ENCODE peak calls at places on chromosomes 11 and 22, in five cellular contexts. G, B, K, D and Z are unnamed samples. For H3K4me1, the result is how much of the 10 kb centered on the place peaks cover.

GRCh38 chr22:42296883-42297282 is 26.4 kb upstream of the TCF20 start:
- DNase-seq in K (no peak), G (no peak), B (no peak), D (no peak), Z (no peak)

GRCh38 chr11:9142732-9143131 is 51.3 kb upstream of the SCUBE2 start:
- DNase-seq in B (no peak), D (no peak), G (no peak), K (no peak), Z (no peak)

GRCh38 chr11:67996622-67997459 is 7.1 kb downstream of the UNC93B1 start:
- DNase-seq in D (no peak), K (peak), B (peak), G (peak), Z (peak)

GRCh38 chr22:47092896-47093311 is 330.5 kb downstream of the TBC1D22A start:
- DNase-seq in K (no peak), B (no peak), G (no peak), D (no peak), Z (no peak)

GRCh38 chr11:59756845-59757244 is 1.7 kb downstream of the STX3 start:
- DNase-seq in D (no peak), B (no peak), K (no peak), G (no peak), Z (no peak)

GRCh38 chr11:8913961-8914660 is 3.1 kb downstream of the AKIP1 start:
- DNase-seq in G (no peak), B (no peak), D (peak), K (no peak), Z (peak)

GRCh38 chr11:14148653-14149273 is 186.2 kb downstream of the SPON1 start:
- DNase-seq in K (no peak), G (no peak), B (no peak), D (no peak), Z (no peak)

GRCh38 chr11:36034572-36035331 is 90.9 kb downstream of the LDLRAD3 start:
- DNase-seq in B (no peak), K (no peak), G (no peak), D (no peak), Z (no peak)

GRCh38 chr22:26321469-26321913 is 107.6 kb upstream of the ASPHD2 start:
- DNase-seq in D (no peak), G (peak), B (peak), K (no peak), Z (no peak)

GRCh38 chr22:46801826-46802607 is 39.6 kb downstream of the TBC1D22A start:
- DNase-seq in B (no peak), K (peak), G (no peak), D (no peak), Z (no peak)

GRCh38 chr11:112174789-112175595 is at the start of gene BCO2:
- DNase-seq in D (peak), G (peak), B (peak), K (peak), Z (peak)

GRCh38 chr11:84780689-84781293 is 846.4 kb downstream of the DLG2 start:
- DNase-seq in B (no peak), K (no peak), G (no peak), D (no peak), Z (no peak)

GRCh38 chr11:10376061-10376460 is 71.2 kb downstream of the ADM start:
- DNase-seq in B (no peak), G (no peak), K (no peak), D (no peak), Z (no peak)

GRCh38 chr11:43360361-43361032 is 1.8 kb downstream of the TTC17 start:
- DNase-seq in G (no peak), B (no peak), D (no peak), K (no peak), Z (no peak)

GRCh38 chr11:88384004-88384677 is 46.6 kb upstream of the CTSC start:
- DNase-seq in D (no peak), K (no peak), G (no peak), B (no peak), Z (no peak)

GRCh38 chr11:61924016-61924360 is 6.6 kb upstream of the RAB3IL1 start:
- DNase-seq in B (no peak), G (no peak), K (no peak), D (no peak), Z (no peak)

GRCh38 chr11:64762277-64762915 is 2.6 kb upstream of the PYGM start:
- DNase-seq in B (no peak), K (peak), D (no peak), G (no peak), Z (no peak)

GRCh38 chr11:106152013-106152412 is 74.6 kb downstream of the AASDHPPT start:
- DNase-seq in D (no peak), B (no peak), K (no peak), G (no peak), Z (no peak)

GRCh38 chr22:24443668-24444067 is 16.3 kb downstream of the ADORA2A start:
- DNase-seq in G (no peak), K (no peak), D (no peak), B (no peak), Z (no peak)

GRCh38 chr22:42717197-42717967 is 3.3 kb downstream of the A4GALT start:
- DNase-seq in D (no peak), G (no peak), K (no peak), B (no peak), Z (no peak)

GRCh38 chr11:85414175-85414574 is 213.0 kb downstream of the DLG2 start:
- DNase-seq in D (no peak), K (no peak), B (no peak), G (no peak), Z (no peak)

GRCh38 chr11:131767421-131767820 is 397.0 kb downstream of the NTM start:
- DNase-seq in K (no peak), D (no peak), G (no peak), B (no peak), Z (no peak)

GRCh38 chr11:13008625-13009475 is at the start of gene RASSF10:
- DNase-seq in D (no peak), B (peak), G (peak), K (peak), Z (peak)

GRCh38 chr22:47059076-47059475 is 296.6 kb downstream of the TBC1D22A start:
- DNase-seq in K (peak), D (no peak), B (no peak), G (no peak), Z (no peak)

GRCh38 chr11:104870910-104871309 is 27.4 kb downstream of the CASP12 start:
- DNase-seq in K (no peak), D (no peak), G (no peak), B (no peak), Z (no peak)

GRCh38 chr22:23784215-23784732 is 2.5 kb upstream of the SMARCB1 start:
- DNase-seq in D (no peak), B (no peak), K (no peak), G (peak), Z (no peak)

GRCh38 chr22:31969789-31970489 is 25.6 kb downstream of the YWHAH start:
- DNase-seq in G (peak), K (peak), D (peak), B (peak), Z (peak)

GRCh38 chr22:39674536-39674935 is 104.0 kb downstream of the CACNA1I start:
- DNase-seq in D (no peak), K (no peak), G (no peak), B (no peak), Z (no peak)

GRCh38 chr22:17205432-17205831 is 13.8 kb downstream of the ADA2 start:
- DNase-seq in K (no peak), G (no peak), D (no peak), B (no peak), Z (no peak)

GRCh38 chr11:72782081-72782920 is 11.5 kb downstream of the STARD10 start:
- DNase-seq in K (no peak), G (no peak), B (no peak), D (no peak), Z (no peak)

GRCh38 chr11:72787262-72788104 is 6.4 kb downstream of the STARD10 start:
- DNase-seq in B (no peak), K (no peak), D (no peak), G (no peak), Z (no peak)

GRCh38 chr11:72786305-72787261 is 7.3 kb downstream of the STARD10 start:
- DNase-seq in B (no peak), K (no peak), D (no peak), G (no peak), Z (no peak)

GRCh38 chr11:72783144-72783910 is 10.5 kb downstream of the STARD10 start:
- DNase-seq in B (no peak), K (no peak), G (no peak), D (no peak), Z (no peak)

GRCh38 chr11:72784662-72785061 is 9.2 kb downstream of the STARD10 start:
- DNase-seq in B (no peak), G (no peak), D (no peak), K (no peak), Z (no peak)
- H3K4me1 ChIP-seq in B (under half), G (under half), D (under half), K (under half), Z (under half)

GRCh38 chr11:69942333-69942820 is 123.2 kb upstream of the FGF3 start:
- DNase-seq in G (no peak), B (no peak), D (no peak), K (no peak), Z (no peak)
- H3K4me1 ChIP-seq in G (under half), B (under half), D (under half), K (under half), Z (under half)

GRCh38 chr22:50062509-50063135 is 4.5 kb upstream of the TTLL8 start:
- DNase-seq in D (no peak), G (no peak), K (no peak), B (no peak), Z (no peak)

GRCh38 chr22:50060441-50061140 is 2.5 kb upstream of the TTLL8 start:
- DNase-seq in B (no peak), K (no peak), G (no peak), D (no peak), Z (no peak)

GRCh38 chr22:50061141-50061823 is 3.2 kb upstream of the TTLL8 start:
- DNase-seq in K (no peak), G (no peak), D (no peak), B (no peak), Z (no peak)

GRCh38 chr22:50063589-50064393 is 5.7 kb upstream of the TTLL8 start:
- DNase-seq in G (no peak), B (no peak), D (no peak), K (no peak), Z (no peak)

GRCh38 chr22:50061824-50062355 is 3.8 kb upstream of the TTLL8 start:
- DNase-seq in D (no peak), G (no peak), B (no peak), K (no peak), Z (no peak)
- H3K4me1 ChIP-seq in D (under half), G (under half), B (under half), K (under half), Z (under half)

DNA sequence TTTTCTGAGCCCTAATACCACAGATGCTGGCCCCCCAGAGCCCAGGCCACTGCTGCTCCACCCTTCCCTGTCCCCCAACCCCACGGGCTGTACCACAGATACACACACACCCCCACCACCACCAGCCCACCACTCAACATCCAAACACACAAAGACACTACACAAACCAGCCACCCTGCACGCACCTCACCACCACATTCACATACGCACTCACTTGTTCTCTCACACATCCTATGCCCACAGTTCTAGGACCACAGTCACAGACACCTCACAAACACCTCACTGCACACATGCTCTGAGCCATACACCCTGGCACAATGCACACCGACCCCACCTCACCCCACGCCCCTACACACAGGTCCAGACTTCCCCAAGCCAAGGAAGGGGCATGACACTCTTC is 22.5 kb upstream of the OAF start:
- DNase-seq in G (no peak), K (peak), D (no peak), B (no peak), Z (no peak)
- H3K4me1 ChIP-seq in G (under half), K (half or more), D (under half), B (under half), Z (under half)

GRCh38 chr11:19724765-19725164 is 12.1 kb downstream of the NAV2 start:
- DNase-seq in B (no peak), D (no peak), G (no peak), K (no peak), Z (no peak)
- H3K4me1 ChIP-seq in B (half or more), D (under half), G (under half), K (under half), Z (under half)

GRCh38 chr22:22248878-22249277 is 4.3 kb downstream of the VPREB1 start:
- DNase-seq in B (no peak), K (no peak), G (no peak), D (no peak), Z (no peak)

GRCh38 chr22:22245256-22245909 is 797 bp downstream of the VPREB1 start:
- DNase-seq in D (no peak), B (no peak), K (no peak), G (peak), Z (no peak)

GRCh38 chr22:22244337-22245250 is at the start of gene VPREB1:
- DNase-seq in K (no peak), G (peak), D (no peak), B (no peak), Z (no peak)

GRCh38 chr22:22246706-22247105 is 2.1 kb downstream of the VPREB1 start:
- DNase-seq in B (no peak), K (no peak), G (no peak), D (no peak), Z (no peak)

DNA sequence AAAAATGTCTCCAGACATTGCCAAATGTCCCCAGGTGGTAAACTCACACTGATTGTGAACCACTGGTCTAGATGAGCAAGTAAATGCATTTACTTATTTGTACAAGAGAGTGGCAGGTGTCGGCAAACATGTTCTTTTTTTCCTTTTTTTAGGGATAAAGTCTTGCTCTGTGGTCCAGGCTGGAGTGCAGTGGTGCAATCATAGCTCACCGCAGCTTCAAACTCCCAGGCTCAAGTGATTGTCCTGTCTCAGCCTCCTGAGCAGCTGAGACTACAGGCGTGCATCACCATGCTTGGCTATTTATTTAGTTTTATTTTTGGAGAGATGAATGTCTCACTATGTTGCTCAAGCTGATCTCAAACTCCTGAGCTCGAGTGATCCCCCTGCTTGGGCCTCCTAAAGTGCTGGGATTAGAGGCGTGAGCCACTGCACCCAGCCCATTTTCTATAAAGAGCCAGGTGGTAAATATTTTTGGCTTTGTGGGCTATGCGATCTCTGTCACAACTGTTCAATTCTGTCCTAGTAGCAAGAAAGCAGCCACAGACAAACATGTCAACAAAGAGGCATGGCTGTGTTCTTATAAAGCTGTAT is 1.4 kb downstream of the VPREB1 start:
- DNase-seq in G (no peak), B (no peak), K (no peak), D (no peak), Z (no peak)
- H3K4me1 ChIP-seq in G (under half), B (under half), K (under half), D (under half), Z (under half)

GRCh38 chr11:121479355-121479754 is 26.6 kb upstream of the SORL1-AS1 start:
- DNase-seq in G (no peak), D (no peak), B (no peak), K (no peak), Z (no peak)
- H3K4me1 ChIP-seq in G (under half), D (half or more), B (under half), K (under half), Z (under half)

DNA sequence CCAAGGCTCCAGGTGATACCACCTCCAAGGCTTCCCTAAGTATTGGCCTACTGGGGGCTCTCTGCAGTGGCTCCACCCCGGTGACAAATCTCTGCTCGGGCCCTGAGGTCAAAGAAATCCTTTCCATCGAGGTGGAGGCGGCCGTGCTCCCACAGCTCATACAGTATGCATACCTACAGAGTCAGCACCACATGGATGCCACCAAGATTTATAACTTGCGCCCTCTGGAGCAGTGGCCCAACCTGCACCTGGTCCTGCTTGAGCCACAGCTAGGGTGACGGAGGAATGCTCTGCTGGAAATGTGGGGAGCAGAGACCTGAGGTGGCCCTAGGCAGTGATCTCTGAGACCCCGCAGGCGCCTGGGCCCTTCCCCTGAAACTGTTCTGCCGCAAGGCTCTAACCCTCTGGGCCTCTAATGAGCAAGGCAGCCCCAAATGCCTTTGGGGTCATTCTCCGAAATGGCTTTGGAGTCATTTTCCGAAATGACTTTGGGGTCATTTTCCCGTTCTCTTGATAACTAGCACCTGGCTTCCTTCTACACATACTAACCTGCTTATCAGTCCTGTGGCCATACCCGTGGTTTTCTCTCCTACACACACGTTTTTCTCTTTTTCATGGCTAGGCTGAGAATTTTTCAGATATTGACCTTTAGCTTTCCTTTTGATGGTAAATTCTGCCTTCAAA is 33.9 kb downstream of the TMEM45B start:
- DNase-seq in G (no peak), K (no peak), B (no peak), D (no peak), Z (no peak)
- H3K4me1 ChIP-seq in G (under half), K (under half), B (under half), D (under half), Z (under half)

GRCh38 chr11:92591551-92591950 is 366.9 kb downstream of the FAT3 start:
- DNase-seq in G (no peak), D (no peak), B (no peak), K (no peak), Z (no peak)
- H3K4me1 ChIP-seq in G (under half), D (under half), B (under half), K (under half), Z (under half)

GRCh38 chr11:3218483-3219280 is at the start of gene MRGPRG:
- DNase-seq in G (no peak), D (no peak), B (peak), K (peak), Z (no peak)
- H3K4me1 ChIP-seq in G (under half), D (under half), B (under half), K (under half), Z (under half)